ENCODE peak calls at places on chromosomes 2 and 18, in six cellular contexts. N is K562, F is upper lobe of right lung, Q is small intestine, E is aorta, C is pancreas. U is an unnamed sample.
A peak's percentile ranks its signal among the peaks of the same experiment; 100 is the strongest.

GRCh38 chr2:113157897-113158753 is 15.6 kb upstream of the PSD4 start:
- DNase-seq in N (no peak), F (no peak), Q (peak; percentile 79), E (no peak), C (no peak), U (no peak)

GRCh38 chr2:128754246-128754724 is 435.6 kb upstream of the HS6ST1 start:
- DNase-seq in N (no peak), F (no peak), Q (no peak), E (no peak), C (no peak), U (no peak)

GRCh38 chr2:39140322-39140847 is 19.5 kb upstream of the SOS1 start:
- DNase-seq in N (no peak), F (no peak), Q (no peak), E (no peak), C (no peak), U (no peak)

GRCh38 chr2:8267721-8268120 is 414.1 kb upstream of the ID2 start:
- DNase-seq in N (no peak), F (no peak), Q (no peak), E (no peak), C (no peak), U (no peak)

GRCh38 chr2:68151037-68151436 is 6.7 kb upstream of the PNO1 start:
- DNase-seq in N (no peak), F (no peak), Q (no peak), E (no peak), C (no peak), U (no peak)

GRCh38 chr2:241064008-241064801 is 37.9 kb downstream of the MTERF4 start:
- DNase-seq in N (no peak), F (peak; percentile 87), Q (peak; percentile 20), E (peak; percentile 51), C (peak; percentile 92), U (no peak)

GRCh38 chr2:216017365-216017764 is 4.0 kb upstream of the MREG start:
- DNase-seq in N (no peak), F (no peak), Q (no peak), E (no peak), C (no peak), U (no peak)

GRCh38 chr2:233817305-233817980 is 36.9 kb downstream of the HJURP start:
- DNase-seq in N (no peak), F (peak; percentile 35), Q (peak; percentile 34), E (peak; percentile 19), C (peak; percentile 17), U (no peak)

GRCh38 chr2:233358864-233359386 is 4.6 kb downstream of the DGKD start:
- DNase-seq in N (no peak), F (no peak), Q (no peak), E (no peak), C (no peak), U (no peak)

GRCh38 chr18:13070460-13070859 is 79.3 kb downstream of the CEP192 start:
- DNase-seq in N (no peak), F (no peak), Q (no peak), E (no peak), C (no peak), U (no peak)

GRCh38 chr2:62941413-62941812 is 109.2 kb upstream of the OTX1 start:
- DNase-seq in N (no peak), F (no peak), Q (no peak), E (no peak), C (no peak), U (no peak)

GRCh38 chr2:152421521-152422367 is 86.8 kb downstream of the FMNL2 start:
- DNase-seq in N (no peak), F (no peak), Q (peak; percentile 89), E (peak; percentile 41), C (no peak), U (peak; percentile 32)

GRCh38 chr18:8711736-8712135 is 6.4 kb downstream of the MTCL1 start:
- DNase-seq in N (no peak), F (no peak), Q (no peak), E (no peak), C (no peak), U (no peak)

GRCh38 chr2:45274190-45274926 is 265.1 kb upstream of the SIX2 start:
- DNase-seq in N (no peak), F (no peak), Q (peak; percentile 9), E (no peak), C (peak; percentile 85), U (no peak)

GRCh38 chr2:98334439-98335078 is 11.7 kb upstream of the CNGA3 start:
- DNase-seq in N (no peak), F (no peak), Q (no peak), E (no peak), C (no peak), U (no peak)

GRCh38 chr2:144642106-144642505 is 122.2 kb upstream of the ZEB2 start:
- DNase-seq in N (no peak), F (no peak), Q (no peak), E (no peak), C (no peak), U (no peak)

GRCh38 chr18:77133920-77134496 is 1.4 kb upstream of the MBP start:
- DNase-seq in N (no peak), F (no peak), Q (no peak), E (peak; percentile 77), C (no peak), U (no peak)

GRCh38 chr2:217166241-217166640 is 306.4 kb upstream of the TNP1 start:
- DNase-seq in N (peak; percentile 8), F (no peak), Q (peak; percentile 1), E (no peak), C (no peak), U (no peak)

GRCh38 chr18:62881509-62882016 is 166.2 kb downstream of the PHLPP1 start:
- DNase-seq in N (no peak), F (no peak), Q (no peak), E (peak; percentile 57), C (no peak), U (no peak)
- H3K4me1 ChIP-seq in N (peaks cover 7% of the 10 kb centered on the region), F (peaks cover 12% of the 10 kb centered on the region), Q (peaks cover 2% of the 10 kb centered on the region), E (peaks cover 5% of the 10 kb centered on the region), C (no peaks in the 10 kb centered on the region), U (no peaks in the 10 kb centered on the region)

GRCh38 chr2:105893011-105893995 is 148.6 kb downstream of the NCK2 start:
- DNase-seq in N (no peak), F (no peak), Q (no peak), E (no peak), C (no peak), U (no peak)

GRCh38 chr2:105888625-105889024 is 143.9 kb downstream of the NCK2 start:
- DNase-seq in N (no peak), F (no peak), Q (peak; percentile 48), E (no peak), C (no peak), U (no peak)

GRCh38 chr2:105894327-105894944 is 149.7 kb downstream of the NCK2 start:
- DNase-seq in N (no peak), F (no peak), Q (no peak), E (no peak), C (no peak), U (no peak)

GRCh38 chr2:105889046-105889445 is 144.3 kb downstream of the NCK2 start:
- DNase-seq in N (no peak), F (no peak), Q (no peak), E (no peak), C (no peak), U (no peak)

GRCh38 chr2:105890856-105891255 is 146.1 kb downstream of the NCK2 start:
- DNase-seq in N (no peak), F (no peak), Q (no peak), E (no peak), C (no peak), U (no peak)
- H3K4me1 ChIP-seq in N (no peaks in the 10 kb centered on the region), F (peaks cover 17% of the 10 kb centered on the region), Q (peaks cover 11% of the 10 kb centered on the region), E (peaks cover 6% of the 10 kb centered on the region), C (peaks cover 19% of the 10 kb centered on the region), U (no peaks in the 10 kb centered on the region)

GRCh38 chr2:160203422-160203821 is 3.4 kb upstream of the ITGB6 start:
- DNase-seq in N (no peak), F (no peak), Q (no peak), E (no peak), C (no peak), U (no peak)

GRCh38 chr2:160199683-160200389 is at the start of gene ITGB6:
- DNase-seq in N (no peak), F (no peak), Q (peak; percentile 68), E (no peak), C (no peak), U (no peak)

GRCh38 chr2:160200921-160201320 is 849 bp upstream of the ITGB6 start:
- DNase-seq in N (no peak), F (no peak), Q (no peak), E (no peak), C (no peak), U (no peak)

GRCh38 chr2:160203007-160203406 is 2.9 kb upstream of the ITGB6 start:
- DNase-seq in N (no peak), F (no peak), Q (no peak), E (no peak), C (no peak), U (no peak)

DNA sequence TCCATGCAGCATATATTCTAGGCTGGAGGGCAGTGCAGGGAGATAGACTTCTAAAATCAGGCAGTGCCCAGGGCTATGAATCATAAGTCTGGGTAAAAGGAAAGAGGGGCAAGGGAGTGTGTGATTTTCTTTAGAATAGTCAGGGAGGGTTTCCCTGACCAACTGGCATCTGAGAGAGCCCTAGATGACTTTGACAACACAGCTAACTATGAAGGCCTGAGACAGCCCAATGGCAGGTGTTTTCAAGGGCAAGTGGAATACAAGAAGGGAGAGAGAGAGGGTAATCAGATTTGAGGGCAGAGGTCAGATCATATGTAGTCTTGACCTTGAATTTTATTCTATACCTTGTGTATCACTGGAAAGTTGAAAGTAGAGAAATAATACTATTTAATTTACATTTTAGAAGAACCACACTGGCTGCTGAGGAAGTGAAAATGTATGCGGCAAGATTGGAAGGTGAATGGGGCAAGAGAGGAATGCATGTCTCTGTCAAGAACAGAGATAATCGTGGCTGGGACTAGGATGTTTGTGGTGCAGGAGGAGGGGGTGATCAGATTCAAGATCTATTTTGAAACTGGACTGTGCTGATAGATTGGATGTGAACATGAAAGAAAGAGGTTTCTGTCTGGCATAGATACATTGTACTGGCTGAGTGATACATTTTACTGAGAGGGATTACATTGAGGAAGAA is 1.9 kb upstream of the ITGB6 start:
- DNase-seq in N (no peak), F (no peak), Q (no peak), E (no peak), C (no peak), U (no peak)
- H3K4me1 ChIP-seq in N (no peaks in the 10 kb centered on the region), F (peaks cover under 1% of the 10 kb centered on the region), Q (no peaks in the 10 kb centered on the region), E (no peaks in the 10 kb centered on the region), C (peaks cover 10% of the 10 kb centered on the region), U (no peaks in the 10 kb centered on the region)

DNA sequence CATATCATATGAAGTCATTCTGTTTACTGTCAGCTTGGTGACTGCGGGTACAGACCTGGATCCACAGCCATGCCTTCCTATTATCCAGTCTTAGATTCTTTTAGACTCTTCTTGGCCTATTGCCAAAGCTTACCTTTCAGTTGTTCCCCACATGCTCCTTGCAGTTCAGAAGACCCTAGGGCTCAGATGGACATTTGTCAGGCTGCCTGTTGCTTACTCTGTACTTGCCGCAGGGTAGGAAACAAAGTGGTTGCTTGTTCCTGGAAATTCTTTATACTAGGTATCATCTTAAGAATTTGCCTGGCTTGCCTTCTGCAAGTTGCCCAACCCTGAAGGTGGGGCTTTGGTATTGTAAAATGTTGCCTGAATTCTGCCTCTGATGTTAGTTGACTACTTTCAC is 24.4 kb downstream of the CD28 start:
- DNase-seq in N (no peak), F (no peak), Q (no peak), E (no peak), C (no peak), U (no peak)
- H3K4me1 ChIP-seq in N (no peaks in the 10 kb centered on the region), F (no peaks in the 10 kb centered on the region), Q (peaks cover 3% of the 10 kb centered on the region), E (no peaks in the 10 kb centered on the region), C (no peaks in the 10 kb centered on the region), U (no peaks in the 10 kb centered on the region)

U was measured in uterus.